ENCODE peak calls at places on chromosome 13, in four cellular contexts. A is dermis microvascular lymphatic vessel endothelial cell, D is NCI-H1694, J is heart right ventricle. L is an unnamed sample.

GRCh38 chr13:57946361-57946760 is 314.8 kb downstream of the PCDH17 start:
- DNase-seq in A (no peak), D (no peak), J (no peak), L (no peak)

GRCh38 chr13:44425815-44426078 is 52.1 kb downstream of the SERP2 start:
- DNase-seq in A (no peak), D (no peak), J (no peak), L (no peak)

GRCh38 chr13:27353166-27353583 is 71.2 kb upstream of the GTF3A start:
- DNase-seq in A (no peak), D (no peak), J (no peak), L (no peak)

GRCh38 chr13:65926750-65927171 is 1303.4 kb downstream of the PCDH9 start:
- DNase-seq in A (peak; percentile 33), D (peak; percentile 1), J (peak; percentile 52), L (no peak)

GRCh38 chr13:92719868-92720267 is 506.7 kb upstream of the GPC6 start:
- DNase-seq in A (no peak), D (no peak), J (no peak), L (no peak)

GRCh38 chr13:106859505-106859904 is 291.6 kb upstream of the ARGLU1 start:
- DNase-seq in A (no peak), D (no peak), J (no peak), L (no peak)

GRCh38 chr13:30576528-30576927 is 41.2 kb upstream of the USPL1 start:
- DNase-seq in A (no peak), D (no peak), J (no peak), L (peak; percentile 74)

GRCh38 chr13:51770681-51771417 is 33.1 kb downstream of the DHRS12 start:
- DNase-seq in A (no peak), D (no peak), J (no peak), L (no peak)

GRCh38 chr13:83286737-83287136 is 595.5 kb downstream of the SLITRK1 start:
- DNase-seq in A (no peak), D (no peak), J (no peak), L (no peak)

GRCh38 chr13:50650936-50651638 is 192.4 kb downstream of the DLEU7 start:
- DNase-seq in A (peak; percentile 68), D (no peak), J (no peak), L (no peak)

GRCh38 chr13:98800078-98800477 is 47.6 kb upstream of the SLC15A1 start:
- DNase-seq in A (no peak), D (no peak), J (no peak), L (no peak)

GRCh38 chr13:49869514-49869913 is 66.6 kb downstream of the SPRYD7 start:
- DNase-seq in A (no peak), D (no peak), J (no peak), L (no peak)

GRCh38 chr13:97445504-97446187 is 11.7 kb downstream of the RAP2A start:
- DNase-seq in A (no peak), D (no peak), J (no peak), L (no peak)

GRCh38 chr13:36914648-36915047 is 5.4 kb downstream of the SMAD9 start:
- DNase-seq in A (no peak), D (no peak), J (no peak), L (no peak)

GRCh38 chr13:29582171-29582570 is 13.3 kb downstream of the SLC7A1 start:
- DNase-seq in A (no peak), D (no peak), J (peak; percentile 58), L (no peak)

GRCh38 chr13:75508002-75508548 is 26.1 kb upstream of the TBC1D4 start:
- DNase-seq in A (no peak), D (no peak), J (no peak), L (no peak)

GRCh38 chr13:109804654-109805053 is 18.3 kb upstream of the IRS2 start:
- DNase-seq in A (no peak), D (no peak), J (no peak), L (no peak)

GRCh38 chr13:106143392-106143791 is 392.1 kb downstream of the EFNB2 start:
- DNase-seq in A (no peak), D (no peak), J (no peak), L (no peak)

GRCh38 chr13:112113851-112114250 is 46.9 kb downstream of the SOX1 start:
- DNase-seq in A (no peak), D (no peak), J (no peak), L (no peak)

GRCh38 chr13:110233181-110233641 is 73.7 kb downstream of the COL4A1 start:
- DNase-seq in A (peak; percentile 98), D (no peak), J (peak; percentile 29), L (no peak)

GRCh38 chr13:59633290-59633689 is 530.4 kb downstream of the DIAPH3 start:
- DNase-seq in A (peak; percentile 98), D (no peak), J (no peak), L (peak; percentile 42)

GRCh38 chr13:25922373-25922772 is 129.4 kb downstream of the SHISA2 start:
- DNase-seq in A (no peak), D (peak; percentile 10), J (no peak), L (no peak)

GRCh38 chr13:105735269-105735668 is 800.2 kb downstream of the EFNB2 start:
- DNase-seq in A (no peak), D (no peak), J (no peak), L (no peak)

GRCh38 chr13:114027046-114027760 is 53.3 kb upstream of the C13orf46 start:
- DNase-seq in A (no peak), D (no peak), J (peak; percentile 74), L (no peak)

GRCh38 chr13:32851083-32852064 is 164.8 kb upstream of the KL start:
- DNase-seq in A (no peak), D (no peak), J (no peak), L (no peak)

GRCh38 chr13:99311137-99311536 is 3.9 kb upstream of the GPR183 start:
- DNase-seq in A (no peak), D (no peak), J (no peak), L (no peak)

GRCh38 chr13:38686635-38687245 is at the start of gene FREM2:
- DNase-seq in A (no peak), D (peak; percentile 50), J (no peak), L (no peak)

GRCh38 chr13:77919351-77920294 is 992 bp upstream of the EDNRB start:
- DNase-seq in A (peak; percentile 60), D (peak; percentile 36), J (peak; percentile 70), L (peak; percentile 23)

GRCh38 chr13:21637296-21637695 is 33.3 kb upstream of the MICU2 start:
- DNase-seq in A (no peak), D (no peak), J (no peak), L (peak; percentile 64)

GRCh38 chr13:72652681-72653080 is 74.7 kb downstream of the MZT1 start:
- DNase-seq in A (peak; percentile 86), D (no peak), J (no peak), L (no peak)

GRCh38 chr13:25687622-25688225 is 315.9 kb downstream of the ATP8A2 start:
- DNase-seq in A (no peak), D (no peak), J (peak; percentile 13), L (no peak)

GRCh38 chr13:31236211-31236786 is 36.5 kb downstream of the B3GLCT start:
- DNase-seq in A (peak; percentile 24), D (peak; percentile 34), J (no peak), L (no peak)

GRCh38 chr13:23289917-23290357 is 109.2 kb downstream of the SGCG start:
- DNase-seq in A (no peak), D (peak; percentile 0), J (no peak), L (no peak)

GRCh38 chr13:96898855-96899254 is 95.4 kb downstream of the OXGR1 start:
- DNase-seq in A (no peak), D (no peak), J (no peak), L (no peak)

GRCh38 chr13:35512271-35512920 is 35.9 kb upstream of the MAB21L1 start:
- DNase-seq in A (no peak), D (no peak), J (no peak), L (peak; percentile 33)